ENCODE peak calls at places on chromosomes 2 and 18, in nine cellular contexts. L, U, O, M, X, H, E, V and F are unnamed samples.

GRCh38 chr2:11377915-11378649 is 33.6 kb upstream of the ROCK2 start:
- DNase-seq in H (no peak), X (no peak), M (no peak), L (no peak), E (no peak), V (no peak), O (no peak), U (no peak), F (no peak)

GRCh38 chr2:216904974-216905373 is 45.1 kb upstream of the TNP1 start:
- DNase-seq in O (no peak), M (no peak), E (no peak), H (no peak), V (no peak), U (no peak), X (peak), L (no peak), F (no peak)

GRCh38 chr2:29139152-29139551 is 23.9 kb downstream of the CLIP4 start:
- DNase-seq in L (no peak), O (no peak), X (no peak), H (no peak), E (no peak), M (no peak), V (no peak), U (no peak), F (no peak)

GRCh38 chr2:233084488-233084887 is 24.3 kb downstream of the INPP5D start:
- DNase-seq in O (no peak), E (no peak), X (no peak), L (peak), V (peak), U (peak), H (no peak), M (peak), F (no peak)

GRCh38 chr2:10255189-10256030 is 47.3 kb upstream of the HPCAL1 start:
- DNase-seq in O (no peak), E (no peak), U (no peak), X (no peak), V (no peak), H (no peak), M (no peak), L (peak), F (no peak)

GRCh38 chr2:218180728-218181127 is 14.0 kb upstream of the CXCR1 start:
- DNase-seq in H (no peak), M (no peak), U (no peak), E (no peak), L (no peak), O (no peak), V (no peak), X (no peak), F (no peak)

GRCh38 chr18:63578357-63578958 is 8.7 kb upstream of the SERPINB13 start:
- DNase-seq in M (no peak), L (no peak), H (no peak), O (no peak), E (peak), X (peak), U (peak), V (no peak), F (no peak)

GRCh38 chr2:128262315-128263253 is 56.1 kb downstream of the HS6ST1 start:
- DNase-seq in O (no peak), H (no peak), E (no peak), L (no peak), U (no peak), M (no peak), X (no peak), V (no peak), F (no peak)

GRCh38 chr2:96089356-96090180 is 26.8 kb downstream of the ADRA2B start:
- DNase-seq in H (no peak), M (peak), L (peak), V (no peak), E (no peak), X (no peak), U (no peak), O (no peak), F (no peak)

GRCh38 chr2:119475857-119476244 is 44.2 kb downstream of the TMEM37 start:
- DNase-seq in V (no peak), E (no peak), O (no peak), H (no peak), U (no peak), L (no peak), X (no peak), M (no peak), F (no peak)

GRCh38 chr18:63617049-63617995 is 26.7 kb downstream of the SERPINB4 start:
- DNase-seq in O (no peak), V (no peak), H (no peak), X (peak), L (no peak), M (no peak), E (no peak), U (no peak), F (no peak)

GRCh38 chr18:27838230-27838629 is 338.7 kb downstream of the CDH2 start:
- DNase-seq in V (no peak), E (peak), M (no peak), U (no peak), H (no peak), L (no peak), O (no peak), X (no peak), F (no peak)

GRCh38 chr2:32061973-32062861 is 1.1 kb upstream of the SPAST start:
- DNase-seq in V (peak), M (peak), E (peak), L (no peak), H (no peak), X (peak), U (peak), O (no peak), F (peak)

GRCh38 chr2:23900927-23901322 is 26.0 kb downstream of the ATAD2B start:
- DNase-seq in X (no peak), E (peak), L (no peak), O (peak), M (peak), H (no peak), V (no peak), U (peak), F (no peak)

GRCh38 chr18:6920099-6920955 is 190.8 kb downstream of the ARHGAP28 start:
- DNase-seq in H (no peak), E (peak), M (peak), U (peak), V (peak), L (no peak), O (no peak), X (no peak), F (peak)

GRCh38 chr2:240958366-240959213 is 39.8 kb upstream of the SNED1 start:
- DNase-seq in E (no peak), L (no peak), M (no peak), H (no peak), U (no peak), O (no peak), V (no peak), X (no peak), F (no peak)

GRCh38 chr2:227932403-227932802 is 61.0 kb downstream of the DAW1 start:
- DNase-seq in E (no peak), O (no peak), M (no peak), U (no peak), H (no peak), V (no peak), L (no peak), X (no peak), F (no peak)

GRCh38 chr18:64207818-64208217 is 58.9 kb upstream of the LINC00305 start:
- DNase-seq in X (no peak), V (no peak), M (no peak), U (no peak), H (no peak), E (no peak), O (no peak), L (no peak), F (no peak)

GRCh38 chr2:96760986-96761832 is 507 bp downstream of the CNNM4 start:
- DNase-seq in H (peak), U (no peak), X (no peak), E (no peak), O (no peak), V (no peak), M (no peak), L (peak), F (no peak)

GRCh38 chr2:27255660-27256059 is 7.2 kb downstream of the SLC30A3 start:
- DNase-seq in O (no peak), U (no peak), V (no peak), H (no peak), M (no peak), E (no peak), X (no peak), L (no peak), F (no peak)

GRCh38 chr2:163044116-163044515 is 205.5 kb upstream of the KCNH7 start:
- DNase-seq in H (no peak), L (no peak), U (no peak), E (peak), O (no peak), V (no peak), M (no peak), X (peak), F (no peak)

GRCh38 chr2:231927566-231927890 is 1.3 kb upstream of the NPPC start:
- DNase-seq in V (no peak), E (no peak), H (no peak), M (no peak), L (no peak), O (no peak), X (no peak), U (no peak), F (no peak)

GRCh38 chr2:132562245-132562644 is 107.8 kb downstream of the LYPD1 start:
- DNase-seq in O (no peak), M (no peak), X (no peak), U (no peak), H (no peak), E (no peak), V (no peak), L (no peak), F (no peak)

GRCh38 chr2:234099266-234099665 is 48.8 kb downstream of the SPP2 start:
- DNase-seq in X (no peak), M (no peak), U (peak), H (no peak), O (no peak), E (no peak), V (no peak), L (no peak), F (no peak)

GRCh38 chr2:179263015-179263414 is 1.6 kb downstream of the SESTD1 start:
- DNase-seq in M (no peak), X (no peak), V (no peak), L (no peak), H (no peak), O (no peak), U (peak), E (no peak), F (no peak)

GRCh38 chr2:99689135-99689742 is 199.4 kb upstream of the REV1 start:
- DNase-seq in X (no peak), E (peak), H (no peak), M (no peak), V (no peak), U (no peak), L (no peak), O (no peak), F (no peak)

GRCh38 chr2:70553334-70553583 is 367 bp downstream of the TGFA start:
- DNase-seq in L (no peak), U (no peak), M (no peak), V (peak), X (no peak), E (no peak), H (peak), O (peak), F (no peak)

GRCh38 chr18:54964741-54965140 is 5.5 kb upstream of the CCDC68 start:
- DNase-seq in L (no peak), E (no peak), O (no peak), V (no peak), X (no peak), M (no peak), H (no peak), U (no peak), F (no peak)

GRCh38 chr2:24635181-24635580 is 144.1 kb downstream of the NCOA1 start:
- DNase-seq in E (peak), O (no peak), U (no peak), V (no peak), X (no peak), M (no peak), L (no peak), H (no peak), F (no peak)

GRCh38 chr2:101360229-101360628 is 27.1 kb downstream of the CREG2 start:
- DNase-seq in X (no peak), U (no peak), L (no peak), O (no peak), H (no peak), M (no peak), V (no peak), E (peak), F (no peak)

GRCh38 chr2:204900487-204900886 is 355.2 kb downstream of the PARD3B start:
- DNase-seq in O (no peak), V (no peak), L (no peak), M (no peak), U (no peak), X (peak), H (no peak), E (peak), F (no peak)

GRCh38 chr2:202164409-202164808 is 74.0 kb downstream of the SUMO1 start:
- DNase-seq in E (no peak), L (no peak), U (no peak), M (no peak), O (no peak), H (no peak), V (no peak), X (no peak), F (no peak)

GRCh38 chr18:55338955-55339662 is 248.9 kb downstream of the TCF4 start:
- DNase-seq in O (no peak), X (peak), M (no peak), H (no peak), U (peak), L (no peak), V (no peak), E (no peak), F (no peak)

GRCh38 chr2:160905862-160906261 is 254.4 kb upstream of the TANK start:
- DNase-seq in L (no peak), U (no peak), H (no peak), O (no peak), X (no peak), V (no peak), M (no peak), E (no peak), F (no peak)

GRCh38 chr2:176491172-176491904 is 222.1 kb downstream of the MTX2 start:
- DNase-seq in O (no peak), M (peak), U (peak), V (no peak), E (no peak), H (no peak), L (no peak), X (no peak), F (no peak)

GRCh38 chr2:28142403-28142802 is 250.3 kb upstream of the FOSL2 start:
- DNase-seq in H (no peak), L (no peak), O (no peak), E (no peak), M (no peak), X (no peak), U (no peak), V (no peak), F (no peak)

GRCh38 chr18:1585881-1586488 is 681.3 kb downstream of the ADCYAP1 start:
- DNase-seq in U (peak), V (no peak), X (no peak), M (no peak), L (no peak), O (no peak), E (peak), H (no peak), F (peak)

GRCh38 chr2:1690056-1690775 is 54.1 kb downstream of the PXDN start:
- DNase-seq in L (peak), X (no peak), O (no peak), U (no peak), M (no peak), E (no peak), H (no peak), V (no peak), F (no peak)

GRCh38 chr2:24115057-24115456 is 8.1 kb downstream of the PFN4 start:
- DNase-seq in E (peak), H (no peak), L (no peak), U (no peak), M (no peak), X (no peak), V (no peak), O (no peak), F (no peak)